ENCODE peak calls at places on chromosomes 16 and 17, in eight cellular contexts. Z, K, A, Y, M, V, L and I are unnamed samples.
A peak's percentile ranks its signal among the peaks of the same experiment; 100 is the strongest.

GRCh38 chr16:75908718-75909117 is 182.4 kb upstream of the CPHXL start:
- DNase-seq in Z (no peak), K (no peak), A (no peak), Y (no peak), M (no peak), V (no peak), L (no peak), I (no peak)

GRCh38 chr17:80866050-80866793 is 125.4 kb upstream of the CHMP6 start:
- DNase-seq in Z (peak; percentile 56), K (peak; percentile 75), A (peak; percentile 65), Y (no peak), M (peak; percentile 75), V (peak; percentile 71), L (no peak), I (peak; percentile 71)

GRCh38 chr17:40485851-40486512 is 15.4 kb downstream of the TNS4 start:
- DNase-seq in Z (no peak), K (no peak), A (peak; percentile 100), Y (no peak), M (peak; percentile 99), V (peak; percentile 99), L (no peak), I (peak; percentile 100)

GRCh38 chr17:69525920-69526841 is 111.7 kb downstream of the MAP2K6 start:
- DNase-seq in Z (no peak), K (peak; percentile 34), A (peak; percentile 73), Y (peak; percentile 46), M (peak; percentile 52), V (peak; percentile 79), L (no peak), I (peak; percentile 84)

GRCh38 chr16:1082266-1082951 is 9.9 kb downstream of the SSTR5 start:
- DNase-seq in Z (no peak), K (no peak), A (peak; percentile 4), Y (no peak), M (no peak), V (peak; percentile 48), L (no peak), I (peak; percentile 39)

GRCh38 chr16:88826070-88826840 is 14.5 kb upstream of the APRT start:
- DNase-seq in Z (no peak), K (no peak), A (no peak), Y (no peak), M (no peak), V (no peak), L (no peak), I (no peak)

GRCh38 chr17:29870836-29871430 is 59.1 kb downstream of the SSH2 start:
- DNase-seq in Z (no peak), K (no peak), A (no peak), Y (no peak), M (no peak), V (no peak), L (no peak), I (no peak)

GRCh38 chr17:11514981-11515680 is 83.1 kb upstream of the DNAH9 start:
- DNase-seq in Z (no peak), K (no peak), A (no peak), Y (no peak), M (no peak), V (no peak), L (no peak), I (no peak)

GRCh38 chr16:68417711-68418301 is 30.5 kb downstream of the SMPD3 start:
- DNase-seq in Z (peak; percentile 78), K (peak; percentile 22), A (no peak), Y (no peak), M (no peak), V (no peak), L (no peak), I (no peak)

GRCh38 chr16:81946206-81946605 is 65.1 kb downstream of the SDR42E1 start:
- DNase-seq in Z (no peak), K (no peak), A (peak; percentile 64), Y (no peak), M (peak; percentile 43), V (peak; percentile 7), L (no peak), I (peak; percentile 7)

GRCh38 chr17:68512247-68512966 is at the start of gene PRKAR1A:
- DNase-seq in Z (peak; percentile 97), K (peak; percentile 96), A (peak; percentile 94), Y (peak; percentile 92), M (peak; percentile 91), V (peak; percentile 97), L (peak; percentile 68), I (peak; percentile 97)

GRCh38 chr17:13600475-13601316 is 1.0 kb downstream of the HS3ST3A1 start:
- DNase-seq in Z (no peak), K (no peak), A (no peak), Y (peak; percentile 43), M (no peak), V (peak; percentile 43), L (no peak), I (no peak)

GRCh38 chr17:45302649-45303173 is 14.1 kb downstream of the MAP3K14 start:
- DNase-seq in Z (no peak), K (no peak), A (peak; percentile 76), Y (no peak), M (peak; percentile 69), V (peak; percentile 90), L (no peak), I (peak; percentile 82)

GRCh38 chr16:17470002-17470870 is 524 bp downstream of the XYLT1 start:
- DNase-seq in Z (no peak), K (no peak), A (no peak), Y (no peak), M (no peak), V (no peak), L (no peak), I (no peak)

GRCh38 chr17:51796026-51796425 is 362.5 kb downstream of the CA10 start:
- DNase-seq in Z (no peak), K (no peak), A (no peak), Y (no peak), M (no peak), V (no peak), L (no peak), I (no peak)

GRCh38 chr16:87484487-87485331 is 8.1 kb downstream of the ZCCHC14 start:
- DNase-seq in Z (no peak), K (no peak), A (no peak), Y (no peak), M (no peak), V (no peak), L (no peak), I (no peak)

GRCh38 chr17:13643196-13643595 is 41.5 kb upstream of the HS3ST3A1 start:
- DNase-seq in Z (no peak), K (no peak), A (no peak), Y (peak; percentile 76), M (no peak), V (no peak), L (no peak), I (no peak)

GRCh38 chr16:22770866-22771265 is 43.1 kb upstream of the HS3ST2 start:
- DNase-seq in Z (no peak), K (no peak), A (no peak), Y (no peak), M (no peak), V (no peak), L (no peak), I (no peak)

GRCh38 chr17:56096026-56096807 is 57.1 kb upstream of the ANKFN1 start:
- DNase-seq in Z (no peak), K (no peak), A (peak; percentile 41), Y (no peak), M (no peak), V (no peak), L (no peak), I (no peak)

GRCh38 chr17:68248199-68248825 is 469 bp downstream of the AMZ2 start:
- DNase-seq in Z (no peak), K (no peak), A (peak; percentile 65), Y (no peak), M (peak; percentile 51), V (peak; percentile 73), L (no peak), I (peak; percentile 73)

GRCh38 chr17:41407226-41407625 is 9.8 kb upstream of the KRT31 start:
- DNase-seq in Z (no peak), K (no peak), A (no peak), Y (no peak), M (no peak), V (no peak), L (no peak), I (no peak)

GRCh38 chr17:496761-497586 is 144.4 kb upstream of the RPH3AL start:
- DNase-seq in Z (no peak), K (no peak), A (peak; percentile 24), Y (no peak), M (no peak), V (no peak), L (no peak), I (no peak)
- H3K4me3 ChIP-seq in Z (no peak overlapping the region), K (no peak overlapping the region), A (no peak overlapping the region), Y (no peak overlapping the region), M (no peak overlapping the region), V (no peak overlapping the region), L (no peak overlapping the region), I (no peak overlapping the region)

GRCh38 chr17:49498037-49498615 is 3.0 kb downstream of the NGFR start:
- DNase-seq in Z (no peak), K (no peak), A (no peak), Y (peak; percentile 30), M (no peak), V (no peak), L (no peak), I (no peak)
- H3K4me3 ChIP-seq in Z (no peak overlapping the region), K (peak overlapping the region; percentile 64), A (no peak overlapping the region), Y (peak overlapping the region; percentile 92), M (no peak overlapping the region), V (peak overlapping the region; percentile 43), L (peak overlapping the region; percentile 77), I (no peak overlapping the region)

GRCh38 chr16:73068546-73069401 is 20.8 kb upstream of the ZFHX3 start:
- DNase-seq in Z (peak; percentile 90), K (peak; percentile 79), A (peak; percentile 93), Y (no peak), M (peak; percentile 98), V (peak; percentile 94), L (peak; percentile 88), I (peak; percentile 97)
- H3K4me3 ChIP-seq in Z (no peak overlapping the region), K (no peak overlapping the region), A (no peak overlapping the region), Y (no peak overlapping the region), M (peak overlapping the region; percentile 12), V (no peak overlapping the region), L (peak overlapping the region; percentile 59), I (no peak overlapping the region)

GRCh38 chr16:3047387-3047720 is 993 bp downstream of the MMP25 start:
- DNase-seq in Z (no peak), K (no peak), A (no peak), Y (no peak), M (no peak), V (no peak), L (no peak), I (no peak)
- H3K4me3 ChIP-seq in Z (peak overlapping the region; percentile 52), K (no peak overlapping the region), A (no peak overlapping the region), Y (no peak overlapping the region), M (no peak overlapping the region), V (no peak overlapping the region), L (no peak overlapping the region), I (no peak overlapping the region)

GRCh38 chr17:4585203-4585939 is 1.0 kb downstream of the SMTNL2 start:
- DNase-seq in Z (no peak), K (no peak), A (no peak), Y (no peak), M (no peak), V (no peak), L (no peak), I (no peak)
- H3K4me3 ChIP-seq in Z (peak overlapping the region; percentile 59), K (peak overlapping the region; percentile 70), A (no peak overlapping the region), Y (peak overlapping the region; percentile 89), M (no peak overlapping the region), V (peak overlapping the region; percentile 94), L (no peak overlapping the region), I (no peak overlapping the region)

DNA sequence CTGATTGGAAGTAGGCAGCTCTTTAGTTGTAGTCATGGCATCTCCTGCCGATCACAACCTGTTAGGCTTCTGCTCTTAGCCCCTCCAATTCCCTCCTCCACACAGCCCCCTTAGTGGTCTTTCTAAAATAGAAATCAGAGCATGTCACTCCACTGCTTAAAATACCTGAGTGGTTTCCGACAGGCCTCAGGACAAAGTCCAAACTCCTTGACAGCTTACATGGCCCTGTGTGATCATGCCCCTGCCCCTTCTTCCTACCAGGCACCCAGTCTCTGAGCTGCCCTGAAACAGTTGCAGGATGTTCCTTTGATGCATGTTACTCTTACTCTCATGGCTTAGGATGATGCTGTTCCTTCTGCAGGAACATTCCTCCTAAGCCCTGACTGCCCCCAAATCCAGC is 147.3 kb downstream of the AATF start:
- DNase-seq in Z (no peak), K (no peak), A (no peak), Y (no peak), M (no peak), V (no peak), L (no peak), I (no peak)
- H3K4me3 ChIP-seq in Z (no peak overlapping the region), K (no peak overlapping the region), A (no peak overlapping the region), Y (no peak overlapping the region), M (no peak overlapping the region), V (no peak overlapping the region), L (no peak overlapping the region), I (no peak overlapping the region)